ENCODE peak calls at places on chromosomes 12 and 14, in five cellular contexts. K is B cell; G is Right ventricle myocardium superior; C is activated CD4-positive, alpha-beta T cell treated with anti-CD3 and anti-CD28 coated beads, Interleukin-2, amount 10 ng/mL, durations not matched to agents 24 days and 14 days; L is glomerular endothelial cell. Z is an unnamed sample.

GRCh38 chr12:92224685-92225331 is 79.2 kb upstream of the BTG1 start:
- DNase-seq in G (no peak), C (no peak), L (no peak), K (no peak), Z (peak; percentile 24)

GRCh38 chr14:63854330-63854729 is 1.5 kb downstream of the SYNE2 start:
- DNase-seq in G (no peak), C (no peak), L (no peak), K (no peak), Z (no peak)

GRCh38 chr14:24092110-24092959 is 1.8 kb upstream of the PCK2 start:
- DNase-seq in L (no peak), K (no peak), G (no peak), C (no peak), Z (no peak)

GRCh38 chr14:103803661-103804060 is 43.7 kb downstream of the PPP1R13B start:
- DNase-seq in K (no peak), G (no peak), C (no peak), L (no peak), Z (no peak)

GRCh38 chr12:53569174-53569557 is 57.0 kb downstream of the ATF7 start:
- DNase-seq in K (no peak), G (no peak), L (no peak), C (no peak), Z (no peak)

GRCh38 chr12:108551556-108551955 is 9.4 kb downstream of the SART3 start:
- DNase-seq in G (no peak), K (no peak), C (no peak), L (no peak), Z (no peak)

GRCh38 chr12:52171950-52172512 is 19.8 kb downstream of the KRT80 start:
- DNase-seq in K (no peak), L (no peak), C (peak; percentile 76), G (no peak), Z (no peak)

GRCh38 chr12:106428379-106428778 is 70.8 kb downstream of the POLR3B start:
- DNase-seq in G (no peak), L (no peak), K (no peak), C (no peak), Z (no peak)

GRCh38 chr12:68844788-68845695 is 37.1 kb downstream of the MDM2 start:
- DNase-seq in C (no peak), L (no peak), G (no peak), K (no peak), Z (peak; percentile 32)

GRCh38 chr14:72443256-72443655 is 450.6 kb downstream of the DPF3 start:
- DNase-seq in L (no peak), K (no peak), C (peak; percentile 60), G (no peak), Z (no peak)

GRCh38 chr12:26471560-26471959 is 276.2 kb downstream of the SSPN start:
- DNase-seq in L (no peak), K (peak; percentile 39), C (no peak), G (no peak), Z (no peak)

GRCh38 chr12:6639151-6639773 is 3.5 kb upstream of the LPAR5 start:
- DNase-seq in L (peak; percentile 47), C (no peak), G (no peak), K (no peak), Z (no peak)

GRCh38 chr12:119302334-119303132 is 32.0 kb upstream of the CCDC60 start:
- DNase-seq in K (no peak), G (no peak), C (no peak), L (no peak), Z (no peak)

GRCh38 chr12:76226397-76226796 is 121.8 kb downstream of the BBS10 start:
- DNase-seq in K (no peak), C (no peak), L (peak; percentile 75), G (no peak), Z (no peak)

GRCh38 chr14:23567186-23568020 is at the start of gene AP1G2:
- DNase-seq in L (no peak), G (peak; percentile 91), C (peak; percentile 97), K (peak; percentile 98), Z (peak; percentile 95)